ENCODE peak calls at places on chromosomes 1 and 21, in ten cellular contexts. A, Q, B, K, C, E, X, Z, D and F are unnamed samples.

GRCh38 chr1:154157520-154158306 is 2.8 kb upstream of the NUP210L start:
- DNase-seq in A (peak), Q (no peak), B (no peak), K (peak), C (peak), E (peak), X (no peak), Z (no peak), D (no peak), F (no peak)

GRCh38 chr1:215744419-215744818 is 177.3 kb downstream of the KCTD3 start:
- DNase-seq in A (no peak), Q (no peak), B (no peak), K (no peak), C (no peak), E (no peak), X (no peak), Z (no peak), D (no peak), F (no peak)

GRCh38 chr1:43184388-43184787 is 12.3 kb downstream of the CFAP57 start:
- DNase-seq in A (no peak), Q (no peak), B (no peak), K (no peak), C (no peak), E (no peak), X (no peak), Z (no peak), D (no peak), F (no peak)

GRCh38 chr21:23695449-23695848 is 1911.8 kb downstream of the MRPL39 start:
- DNase-seq in A (no peak), Q (no peak), B (no peak), K (no peak), C (no peak), E (no peak), X (no peak), Z (no peak), D (no peak), F (no peak)

GRCh38 chr1:220966473-220966872 is 87.2 kb downstream of the HLX start:
- DNase-seq in A (no peak), Q (no peak), B (no peak), K (no peak), C (no peak), E (no peak), X (no peak), Z (no peak), D (no peak), F (no peak)

GRCh38 chr1:78045850-78046778 is at the start of gene GIPC2:
- DNase-seq in A (peak), Q (peak), B (no peak), K (no peak), C (peak), E (peak), X (peak), Z (peak), D (peak), F (no peak)

GRCh38 chr1:243393093-243393492 is 137.3 kb downstream of the SDCCAG8 start:
- DNase-seq in A (no peak), Q (no peak), B (no peak), K (no peak), C (no peak), E (no peak), X (no peak), Z (no peak), D (no peak), F (no peak)

GRCh38 chr1:206469411-206469932 is 804 bp upstream of the IKBKE start:
- DNase-seq in A (no peak), Q (no peak), B (no peak), K (no peak), C (no peak), E (peak), X (peak), Z (no peak), D (no peak), F (no peak)

GRCh38 chr1:12433323-12434053 is 184.5 kb downstream of the DHRS3 start:
- DNase-seq in A (peak), Q (peak), B (peak), K (peak), C (peak), E (peak), X (peak), Z (peak), D (no peak), F (peak)

GRCh38 chr1:113007706-113008364 is 51.8 kb upstream of the SLC16A1 start:
- DNase-seq in A (no peak), Q (no peak), B (no peak), K (no peak), C (peak), E (no peak), X (no peak), Z (no peak), D (no peak), F (no peak)

GRCh38 chr1:37391181-37391949 is 83.0 kb upstream of the ZC3H12A start:
- DNase-seq in A (no peak), Q (no peak), B (no peak), K (no peak), C (no peak), E (no peak), X (no peak), Z (no peak), D (no peak), F (no peak)

GRCh38 chr1:150604226-150604588 is 24.8 kb upstream of the MCL1 start:
- DNase-seq in A (no peak), Q (no peak), B (no peak), K (no peak), C (no peak), E (no peak), X (no peak), Z (no peak), D (no peak), F (no peak)
- H3K4me3 ChIP-seq in A (no peak), Q (no peak), B (no peak), K (no peak), C (no peak), E (no peak), X (no peak), Z (no peak), D (no peak), F (no peak)

DNA sequence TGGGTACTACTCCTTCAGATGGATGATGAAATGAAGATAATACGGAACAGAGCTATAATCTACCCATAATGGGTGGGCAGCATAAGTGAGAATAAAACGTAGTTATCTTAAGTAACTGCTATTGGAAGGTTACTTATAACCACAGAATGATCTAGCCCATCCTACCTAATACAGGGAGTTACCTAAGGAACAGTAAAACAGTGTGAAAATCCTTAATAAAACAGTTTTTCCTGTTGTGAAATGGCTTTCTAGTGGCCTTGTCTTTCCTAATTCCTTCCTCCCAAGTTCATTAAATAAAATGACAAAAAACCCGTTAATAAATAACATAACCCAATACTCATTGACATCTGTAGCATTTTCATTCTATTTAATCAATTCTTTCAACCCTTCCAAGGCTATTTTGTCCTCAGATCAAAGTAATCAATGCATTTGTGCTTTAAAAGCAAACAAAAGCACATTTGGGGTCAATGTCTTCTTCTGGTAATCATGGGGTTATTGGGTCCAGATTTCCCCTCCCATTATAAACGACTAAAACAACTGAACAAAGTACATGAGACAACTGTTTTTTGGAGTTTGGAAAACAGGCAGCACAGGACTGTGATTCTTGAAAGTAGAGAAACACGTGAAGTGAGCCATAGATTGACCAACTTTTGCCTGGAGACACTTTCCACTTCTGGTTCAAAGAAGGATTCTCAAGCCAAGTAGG is 42.0 kb downstream of the PAPPA2 start:
- DNase-seq in A (no peak), Q (no peak), B (no peak), K (no peak), C (no peak), E (no peak), X (no peak), Z (no peak), D (no peak), F (no peak)
- TF ChIP-seq CTCF in A (no peak), Q (no peak), B (no peak), K (no peak), C (no peak), E (no peak), X (no peak), Z (no peak), D (no peak), F (no peak)

GRCh38 chr1:201363455-201363854 is 14.0 kb downstream of the TNNT2 start:
- DNase-seq in A (no peak), Q (no peak), B (no peak), K (no peak), C (no peak), E (no peak), X (no peak), Z (no peak), D (peak), F (no peak)

GRCh38 chr1:201360901-201361651 is 16.4 kb downstream of the TNNT2 start:
- DNase-seq in A (no peak), Q (no peak), B (no peak), K (no peak), C (no peak), E (no peak), X (no peak), Z (no peak), D (peak), F (no peak)

GRCh38 chr1:201360486-201360885 is 17.0 kb downstream of the TNNT2 start:
- DNase-seq in A (no peak), Q (no peak), B (no peak), K (no peak), C (no peak), E (no peak), X (no peak), Z (no peak), D (peak), F (no peak)

GRCh38 chr1:201362906-201363305 is 14.6 kb downstream of the TNNT2 start:
- DNase-seq in A (no peak), Q (no peak), B (no peak), K (no peak), C (no peak), E (no peak), X (no peak), Z (no peak), D (peak), F (no peak)

GRCh38 chr1:201361652-201362504 is 15.6 kb downstream of the TNNT2 start:
- DNase-seq in A (peak), Q (no peak), B (no peak), K (peak), C (peak), E (peak), X (peak), Z (peak), D (peak), F (no peak)
- H3K4me3 ChIP-seq in A (no peak), Q (no peak), B (no peak), K (no peak), C (no peak), E (no peak), X (no peak), Z (no peak), D (no peak), F (no peak)

GRCh38 chr1:19654386-19654785 is 10.3 kb downstream of the NBL1 start:
- DNase-seq in A (no peak), Q (no peak), B (no peak), K (no peak), C (peak), E (no peak), X (no peak), Z (no peak), D (no peak), F (no peak)

GRCh38 chr1:19656134-19656779 is 8.4 kb upstream of the HTR6 start:
- DNase-seq in A (no peak), Q (no peak), B (no peak), K (no peak), C (no peak), E (no peak), X (no peak), Z (no peak), D (no peak), F (no peak)

GRCh38 chr1:19655718-19656080 is 9.0 kb upstream of the HTR6 start:
- DNase-seq in A (no peak), Q (no peak), B (no peak), K (no peak), C (no peak), E (no peak), X (no peak), Z (no peak), D (no peak), F (no peak)

GRCh38 chr1:19656780-19657475 is 7.7 kb upstream of the HTR6 start:
- DNase-seq in A (no peak), Q (no peak), B (no peak), K (no peak), C (no peak), E (no peak), X (no peak), Z (no peak), D (no peak), F (no peak)

DNA sequence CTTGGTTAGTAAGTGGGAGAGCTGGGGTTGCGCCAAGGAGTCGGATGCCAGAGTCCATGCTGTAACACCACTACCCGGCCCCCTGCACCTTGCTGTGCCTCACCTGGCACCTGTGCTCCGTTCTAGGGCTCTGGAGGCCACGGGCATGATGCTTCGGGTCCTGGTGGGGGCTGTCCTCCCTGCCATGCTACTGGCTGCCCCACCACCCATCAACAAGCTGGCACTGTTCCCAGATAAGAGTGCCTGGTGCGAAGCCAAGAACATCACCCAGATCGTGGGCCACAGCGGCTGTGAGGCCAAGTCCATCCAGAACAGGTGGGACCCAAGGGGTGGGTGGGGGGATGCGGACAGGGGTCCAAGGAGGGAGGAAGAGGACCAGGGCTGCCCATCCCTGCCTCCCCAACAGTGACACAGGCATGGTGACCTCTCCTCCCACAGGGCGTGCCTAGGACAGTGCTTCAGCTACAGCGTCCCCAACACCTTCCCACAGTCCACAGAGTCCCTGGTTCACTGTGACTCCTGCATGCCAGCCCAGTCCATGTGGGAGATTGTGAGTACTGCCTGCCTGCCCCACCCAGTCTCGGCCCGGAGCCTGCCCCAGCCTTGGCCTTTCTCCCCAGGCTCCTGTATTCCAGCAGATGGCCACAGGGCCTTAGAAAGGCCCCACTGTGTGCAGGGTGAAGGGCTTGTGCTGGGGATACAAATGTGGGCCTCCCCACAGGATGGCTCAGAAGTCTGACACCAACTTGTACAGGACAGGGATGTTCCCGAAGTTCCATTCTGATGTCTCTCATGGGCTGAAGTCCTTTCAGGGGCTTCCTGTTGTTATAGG is 9.6 kb upstream of the HTR6 start:
- DNase-seq in A (no peak), Q (no peak), B (no peak), K (no peak), C (no peak), E (no peak), X (no peak), Z (no peak), D (no peak), F (no peak)
- TF ChIP-seq CTCF in A (no peak), Q (no peak), B (no peak), K (no peak), C (no peak), E (no peak), X (no peak), Z (no peak), D (no peak), F (no peak)

DNA sequence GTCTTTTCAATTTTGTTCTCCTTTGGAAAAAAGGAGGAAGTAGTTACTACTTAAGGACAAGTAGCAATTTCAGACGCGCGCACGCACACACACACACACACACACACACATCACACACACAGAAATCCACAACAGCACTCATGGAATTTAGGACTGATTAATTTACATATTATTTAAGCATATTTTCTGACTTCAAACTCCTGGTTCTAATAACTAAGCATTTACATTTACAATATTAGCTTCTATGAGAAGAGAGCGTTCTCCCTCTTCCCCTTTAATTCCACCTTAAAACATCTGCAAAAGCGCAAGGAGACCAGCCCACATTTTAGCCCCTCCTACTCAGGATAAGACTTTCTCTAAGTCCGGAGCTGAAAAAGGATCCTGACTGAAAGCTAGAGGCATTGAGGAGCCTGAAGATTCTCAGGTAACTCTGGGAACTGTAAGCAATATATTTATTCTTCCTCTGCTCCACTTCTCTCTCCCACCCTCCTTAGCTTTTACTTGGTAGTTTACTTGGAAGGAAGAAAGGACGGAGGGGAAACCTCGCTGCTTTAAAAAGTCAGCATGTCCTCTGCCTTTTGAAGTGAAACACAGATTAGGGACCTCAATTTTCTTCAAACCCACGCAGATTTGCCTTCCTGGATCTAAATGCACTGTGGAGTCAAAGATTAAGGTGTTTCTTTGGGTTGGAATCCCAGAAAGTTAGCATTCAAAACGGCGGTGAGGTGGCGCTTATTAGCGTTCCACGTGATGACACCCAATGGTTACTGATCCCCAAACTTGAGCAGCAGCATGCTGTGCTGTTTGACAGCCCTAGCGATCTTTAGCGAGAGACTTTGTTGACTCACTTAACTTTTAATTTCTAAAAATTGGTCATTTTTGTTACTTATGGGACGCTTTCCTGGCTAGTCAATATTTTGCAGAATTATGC is at the start of gene PLA2G4A:
- DNase-seq in A (peak), Q (peak), B (no peak), K (no peak), C (peak), E (peak), X (peak), Z (peak), D (peak), F (peak)
- H3K4me3 ChIP-seq in A (peak), Q (peak), B (peak), K (no peak), C (peak), E (peak), X (peak), Z (peak), D (peak), F (peak)

GRCh38 chr1:20158358-20159070 is 19.4 kb downstream of the PLA2G2F start:
- DNase-seq in A (no peak), Q (no peak), B (no peak), K (no peak), C (no peak), E (no peak), X (no peak), Z (no peak), D (no peak), F (no peak)
- TF ChIP-seq CTCF in A (no peak), Q (no peak), B (no peak), K (no peak), C (no peak), E (no peak), X (no peak), Z (no peak), D (no peak), F (no peak)

DNA sequence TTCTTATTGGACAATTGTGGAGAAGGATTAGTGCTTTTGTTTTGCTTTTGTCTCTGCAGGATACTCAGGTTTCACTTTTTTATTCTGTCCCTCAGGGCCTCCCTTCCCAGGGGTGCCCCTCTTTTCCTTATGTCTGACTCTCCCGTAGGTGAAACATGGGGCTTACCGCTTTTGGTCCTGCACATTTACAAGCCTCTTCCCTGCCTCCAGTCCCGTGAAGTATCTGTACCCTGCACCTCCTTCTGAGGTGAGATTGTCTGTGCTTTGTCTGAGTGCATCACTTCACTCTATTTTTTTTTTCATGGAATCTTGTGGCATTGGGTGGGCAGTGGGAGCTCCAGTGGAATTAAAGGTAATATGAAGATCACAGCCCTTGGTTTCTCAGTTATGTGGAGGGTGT is 758.1 kb upstream of the TPTE start:
- DNase-seq in A (no peak), Q (no peak), B (no peak), K (no peak), C (no peak), E (no peak), X (no peak), Z (no peak), D (no peak), F (no peak)
- H3K4me3 ChIP-seq in A (no peak), Q (no peak), B (no peak), K (no peak), C (no peak), E (no peak), X (no peak), Z (no peak), D (no peak), F (no peak)

GRCh38 chr1:204528677-204529076 is 12.5 kb downstream of the MDM4 start:
- DNase-seq in A (no peak), Q (no peak), B (no peak), K (no peak), C (no peak), E (no peak), X (no peak), Z (no peak), D (no peak), F (no peak)

GRCh38 chr1:204528241-204528640 is 12.0 kb downstream of the MDM4 start:
- DNase-seq in A (no peak), Q (no peak), B (no peak), K (no peak), C (no peak), E (no peak), X (no peak), Z (no peak), D (no peak), F (no peak)

GRCh38 chr1:204532832-204533231 is 16.6 kb downstream of the MDM4 start:
- DNase-seq in A (no peak), Q (no peak), B (no peak), K (no peak), C (no peak), E (no peak), X (no peak), Z (no peak), D (no peak), F (no peak)

GRCh38 chr1:204530932-204531331 is 14.7 kb downstream of the MDM4 start:
- DNase-seq in A (no peak), Q (no peak), B (no peak), K (no peak), C (no peak), E (no peak), X (no peak), Z (no peak), D (no peak), F (no peak)

DNA sequence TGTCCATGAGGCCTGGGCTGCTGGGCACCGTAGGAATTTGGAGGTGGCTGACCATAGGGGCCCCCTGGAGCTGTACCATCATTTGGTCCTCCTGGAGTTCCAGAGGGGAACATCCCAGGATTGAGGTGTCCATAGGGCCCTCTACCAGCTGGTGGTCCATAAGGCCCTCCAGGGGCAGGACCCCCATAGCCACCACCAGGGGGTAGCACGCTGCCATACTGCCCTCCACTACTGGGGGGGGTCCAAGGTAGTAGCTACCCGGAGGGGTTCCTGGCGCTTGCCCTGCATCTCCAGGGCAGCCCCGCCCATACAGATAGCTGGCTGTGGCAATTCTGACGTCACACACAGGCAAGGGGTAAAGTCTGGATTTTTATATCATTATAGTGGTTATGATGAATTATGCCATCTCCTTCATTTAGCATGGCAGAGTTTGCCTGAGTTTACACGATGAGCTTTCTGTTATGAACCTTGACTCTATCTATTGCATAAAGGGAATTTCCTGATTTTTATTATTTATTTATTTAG is 13.2 kb downstream of the MDM4 start:
- DNase-seq in A (no peak), Q (no peak), B (no peak), K (no peak), C (no peak), E (no peak), X (no peak), Z (no peak), D (no peak), F (no peak)
- TF ChIP-seq CTCF in A (no peak), Q (no peak), B (no peak), K (peak), C (no peak), E (no peak), X (no peak), Z (no peak), D (no peak), F (peak)